ENCODE peak calls at places on chromosomes 5 and 9, in eight cellular contexts. One of them, this sample, is unnamed.

GRCh38 chr5:74516217-74516636 is 124.3 kb downstream of the ENC1 start:
- DNase-seq in dermis microvascular lymphatic vessel endothelial cell: no peak
- DNase-seq in neural crest cell: no peak
- DNase-seq in NCI-H69: peak
- DNase-seq in ELR: peak
- DNase-seq in HL-60: no peak
- DNase-seq in Kasumi-1: no peak
- DNase-seq in SHP77 treated with DMSO at 0.1 percent for 48 hours: no peak
- DNase-seq in this sample: peak

GRCh38 chr5:96903300-96903699 is 27.0 kb downstream of the ERAP2 start:
- DNase-seq in dermis microvascular lymphatic vessel endothelial cell: no peak
- DNase-seq in neural crest cell: no peak
- DNase-seq in NCI-H69: no peak
- DNase-seq in ELR: peak
- DNase-seq in HL-60: no peak
- DNase-seq in Kasumi-1: no peak
- DNase-seq in SHP77 treated with DMSO at 0.1 percent for 48 hours: no peak
- DNase-seq in this sample: no peak

GRCh38 chr5:19866088-19866446 is 121.9 kb downstream of the CDH18 start:
- DNase-seq in dermis microvascular lymphatic vessel endothelial cell: no peak
- DNase-seq in neural crest cell: no peak
- DNase-seq in NCI-H69: peak
- DNase-seq in ELR: no peak
- DNase-seq in HL-60: no peak
- DNase-seq in Kasumi-1: no peak
- DNase-seq in SHP77 treated with DMSO at 0.1 percent for 48 hours: no peak
- DNase-seq in this sample: no peak

GRCh38 chr5:140345919-140346347 is 470 bp downstream of the HBEGF start:
- DNase-seq in dermis microvascular lymphatic vessel endothelial cell: peak
- DNase-seq in neural crest cell: peak
- DNase-seq in NCI-H69: peak
- DNase-seq in ELR: peak
- DNase-seq in HL-60: no peak
- DNase-seq in Kasumi-1: no peak
- DNase-seq in SHP77 treated with DMSO at 0.1 percent for 48 hours: peak
- DNase-seq in this sample: peak

GRCh38 chr5:152689275-152689711 is 284.2 kb upstream of the NMUR2 start:
- DNase-seq in dermis microvascular lymphatic vessel endothelial cell: no peak
- DNase-seq in neural crest cell: no peak
- DNase-seq in NCI-H69: peak
- DNase-seq in ELR: no peak
- DNase-seq in HL-60: no peak
- DNase-seq in Kasumi-1: no peak
- DNase-seq in SHP77 treated with DMSO at 0.1 percent for 48 hours: no peak
- DNase-seq in this sample: no peak

GRCh38 chr9:136007906-136008692 is 46.9 kb upstream of the UBAC1 start:
- DNase-seq in dermis microvascular lymphatic vessel endothelial cell: no peak
- DNase-seq in neural crest cell: no peak
- DNase-seq in NCI-H69: no peak
- DNase-seq in ELR: peak
- DNase-seq in HL-60: no peak
- DNase-seq in Kasumi-1: no peak
- DNase-seq in SHP77 treated with DMSO at 0.1 percent for 48 hours: no peak
- DNase-seq in this sample: peak

GRCh38 chr5:14341571-14342225 is 198.6 kb downstream of the TRIO start:
- DNase-seq in dermis microvascular lymphatic vessel endothelial cell: no peak
- DNase-seq in neural crest cell: no peak
- DNase-seq in NCI-H69: no peak
- DNase-seq in ELR: no peak
- DNase-seq in HL-60: no peak
- DNase-seq in Kasumi-1: peak
- DNase-seq in SHP77 treated with DMSO at 0.1 percent for 48 hours: no peak
- DNase-seq in this sample: no peak

GRCh38 chr9:128724744-128725211 is 851 bp upstream of the ZDHHC12 start:
- DNase-seq in dermis microvascular lymphatic vessel endothelial cell: no peak
- DNase-seq in neural crest cell: no peak
- DNase-seq in NCI-H69: peak
- DNase-seq in ELR: peak
- DNase-seq in HL-60: peak
- DNase-seq in Kasumi-1: peak
- DNase-seq in SHP77 treated with DMSO at 0.1 percent for 48 hours: peak
- DNase-seq in this sample: peak

GRCh38 chr5:151319334-151319733 is 15.8 kb upstream of the SLC36A3 start:
- DNase-seq in dermis microvascular lymphatic vessel endothelial cell: no peak
- DNase-seq in neural crest cell: no peak
- DNase-seq in NCI-H69: peak
- DNase-seq in ELR: peak
- DNase-seq in HL-60: no peak
- DNase-seq in Kasumi-1: peak
- DNase-seq in SHP77 treated with DMSO at 0.1 percent for 48 hours: no peak
- DNase-seq in this sample: peak

This sample was measured in A172.